ENCODE peak calls at places on chromosomes 6 and 20, in six cellular contexts. S is neural progenitor cell, Q is GM12878, F is cardiac muscle cell, X is trophoblast cell, N is upper lobe of left lung. G is an unnamed sample. For H3K4me1, the result is how much of the 10 kb centered on the place peaks cover.

GRCh38 chr20:5136096-5136495 is 9.3 kb downstream of the CDS2 start:
- DNase-seq in S (peak), Q (no peak), F (no peak), X (peak), N (no peak), G (no peak)

GRCh38 chr6:78598966-78599365 is 268.4 kb upstream of the IRAK1BP1 start:
- DNase-seq in S (no peak), Q (no peak), F (peak), X (peak), N (no peak), G (peak)

GRCh38 chr6:35973670-35974222 is 50.7 kb downstream of the SLC26A8 start:
- DNase-seq in S (no peak), Q (peak), F (no peak), X (peak), N (no peak), G (no peak)

GRCh38 chr6:112227411-112227810 is 27.0 kb downstream of the LAMA4 start:
- DNase-seq in S (no peak), Q (no peak), F (no peak), X (no peak), N (no peak), G (no peak)

GRCh38 chr20:48198951-48199431 is 413.7 kb upstream of the SULF2 start:
- DNase-seq in S (no peak), Q (no peak), F (peak), X (peak), N (no peak), G (no peak)

GRCh38 chr6:80605165-80605989 is 498.9 kb downstream of the BCKDHB start:
- DNase-seq in S (peak), Q (no peak), F (peak), X (peak), N (no peak), G (no peak)

GRCh38 chr20:51327251-51327841 is 215.2 kb downstream of the NFATC2 start:
- DNase-seq in S (no peak), Q (no peak), F (peak), X (no peak), N (no peak), G (no peak)

GRCh38 chr6:113782641-113783040 is 74.5 kb upstream of the MARCKS start:
- DNase-seq in S (no peak), Q (no peak), F (no peak), X (no peak), N (no peak), G (no peak)

GRCh38 chr6:131909408-131910218 is 41.6 kb downstream of the CCN2 start:
- DNase-seq in S (peak), Q (no peak), F (peak), X (peak), N (peak), G (no peak)

GRCh38 chr6:53233309-53233708 is 84.7 kb upstream of the GCM1 start:
- DNase-seq in S (no peak), Q (no peak), F (no peak), X (no peak), N (no peak), G (no peak)

GRCh38 chr6:27297857-27298730 is 14.0 kb downstream of the POM121L2 start:
- DNase-seq in S (peak), Q (no peak), F (peak), X (peak), N (no peak), G (no peak)

GRCh38 chr6:94377835-94378234 is 958.5 kb upstream of the EPHA7 start:
- DNase-seq in S (no peak), Q (no peak), F (no peak), X (no peak), N (no peak), G (no peak)

GRCh38 chr6:36268478-36269248 is 1.2 kb upstream of the PNPLA1 start:
- DNase-seq in S (no peak), Q (no peak), F (peak), X (peak), N (no peak), G (no peak)

GRCh38 chr20:13296070-13296469 is 75.0 kb downstream of the ISM1 start:
- DNase-seq in S (no peak), Q (no peak), F (no peak), X (no peak), N (no peak), G (no peak)

GRCh38 chr6:36616888-36617521 is 22.8 kb downstream of the SRSF3 start:
- DNase-seq in S (no peak), Q (no peak), F (no peak), X (peak), N (peak), G (peak)

GRCh38 chr6:116888732-116889360 is 11.8 kb downstream of the RFX6 start:
- DNase-seq in S (no peak), Q (no peak), F (no peak), X (no peak), N (no peak), G (no peak)

GRCh38 chr6:103456652-103457051 is 1403.1 kb downstream of the HACE1 start:
- DNase-seq in S (no peak), Q (no peak), F (no peak), X (no peak), N (no peak), G (no peak)

GRCh38 chr6:164108869-164109769 is 694.6 kb downstream of the QKI start:
- DNase-seq in S (no peak), Q (no peak), F (peak), X (peak), N (peak), G (no peak)

GRCh38 chr20:8156603-8157079 is 24.6 kb downstream of the PLCB1 start:
- DNase-seq in S (no peak), Q (peak), F (no peak), X (no peak), N (no peak), G (no peak)
- H3K4me1 ChIP-seq in S (under half), Q (under half), F (under half), X (under half), N (under half), G (under half)

DNA sequence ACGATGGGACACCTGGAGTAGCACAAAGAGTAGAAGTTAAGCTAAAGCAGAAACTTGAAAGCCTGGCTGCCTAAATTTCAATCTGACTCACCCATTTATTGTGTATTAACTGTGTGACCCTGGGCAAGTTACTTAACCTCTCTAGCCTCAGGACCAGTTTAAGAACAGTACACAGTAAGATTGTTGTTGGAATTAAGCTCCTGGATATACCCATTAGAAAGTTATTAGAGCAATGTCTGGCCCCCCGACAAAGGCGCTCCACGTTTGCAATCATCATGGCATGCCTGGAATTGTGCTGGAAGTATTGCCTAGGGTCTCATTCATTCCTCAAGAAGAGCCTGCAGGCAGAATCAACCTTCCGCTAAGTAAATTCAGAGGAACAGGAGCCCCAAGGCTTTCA is 1.4 kb downstream of the SDC4 start:
- DNase-seq in S (no peak), Q (no peak), F (no peak), X (peak), N (no peak), G (no peak)
- H3K27ac ChIP-seq in S (no peak), Q (no peak), F (peak), X (peak), N (peak), G (peak)

GRCh38 chr6:167119680-167120556 is 3.0 kb upstream of the CCR6 start:
- DNase-seq in S (no peak), Q (no peak), F (no peak), X (no peak), N (no peak), G (no peak)
- H3K4me1 ChIP-seq in S (under half), Q (half or more), F (under half), X (under half), N (under half), G (under half)

DNA sequence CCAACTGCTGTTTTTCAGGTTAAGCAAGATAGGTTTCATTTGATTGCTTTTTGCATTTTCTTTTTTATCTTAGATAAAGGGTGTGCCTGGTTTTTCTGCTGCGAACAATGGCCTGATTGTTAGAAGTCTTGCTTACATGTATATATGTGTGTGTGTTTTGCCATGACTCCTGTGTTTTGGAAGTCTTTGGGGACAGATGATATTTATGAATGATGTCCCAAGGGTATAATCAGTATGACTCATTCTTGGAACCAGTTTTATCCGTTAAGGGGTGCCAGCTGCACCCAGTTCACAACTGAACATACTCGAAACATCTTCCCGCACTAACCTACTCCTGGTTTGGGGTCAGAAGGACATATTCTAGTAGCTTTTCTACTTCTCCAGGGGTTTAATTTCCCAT is 230.1 kb upstream of the SUPT3H start:
- DNase-seq in S (no peak), Q (no peak), F (peak), X (no peak), N (no peak), G (peak)
- H3K27ac ChIP-seq in S (no peak), Q (no peak), F (no peak), X (no peak), N (no peak), G (peak)

DNA sequence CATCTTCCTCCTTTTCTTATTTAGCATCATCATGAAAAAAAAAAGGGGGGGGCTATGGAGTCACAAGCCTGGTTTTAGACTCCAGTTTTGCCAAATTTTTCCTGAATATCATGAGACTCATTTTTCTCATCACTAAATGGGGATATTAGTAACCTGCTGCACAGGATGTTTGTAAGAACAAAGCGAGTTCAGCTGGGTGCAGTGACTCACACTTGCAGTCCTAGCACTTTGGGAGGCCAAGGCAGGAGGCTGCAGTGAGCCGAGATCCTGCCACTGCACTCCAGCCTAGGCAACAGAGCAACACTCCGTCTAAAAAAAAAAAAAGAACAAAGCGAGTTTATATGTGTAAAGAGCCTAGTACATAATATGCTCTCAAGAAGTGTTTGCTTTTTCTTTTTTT is 82.8 kb downstream of the TFAP2A start:
- DNase-seq in S (no peak), Q (no peak), F (no peak), X (peak), N (no peak), G (no peak)
- H3K4me1 ChIP-seq in S (under half), Q (under half), F (under half), X (under half), N (under half), G (under half)

GRCh38 chr6:85421963-85422362 is 27.9 kb upstream of the NT5E start:
- DNase-seq in S (no peak), Q (no peak), F (no peak), X (peak), N (no peak), G (no peak)
- H3K27ac ChIP-seq in S (no peak), Q (no peak), F (no peak), X (no peak), N (no peak), G (no peak)

GRCh38 chr6:44116643-44117382 is 10.4 kb downstream of the MRPL14 start:
- DNase-seq in S (no peak), Q (no peak), F (peak), X (peak), N (no peak), G (no peak)
- H3K4me1 ChIP-seq in S (under half), Q (under half), F (under half), X (under half), N (under half), G (half or more)

GRCh38 chr20:49983123-49983847 is 505 bp downstream of the SNAI1 start:
- DNase-seq in S (peak), Q (no peak), F (no peak), X (peak), N (no peak), G (no peak)

GRCh38 chr20:49985617-49986016 is 2.8 kb downstream of the SNAI1 start:
- DNase-seq in S (no peak), Q (no peak), F (no peak), X (no peak), N (no peak), G (no peak)

GRCh38 chr20:49983848-49984408 is 1.1 kb downstream of the SNAI1 start:
- DNase-seq in S (no peak), Q (no peak), F (peak), X (peak), N (no peak), G (no peak)

GRCh38 chr20:49985157-49985556 is 2.4 kb downstream of the SNAI1 start:
- DNase-seq in S (no peak), Q (no peak), F (no peak), X (no peak), N (no peak), G (no peak)

GRCh38 chr20:49984426-49985153 is 1.8 kb downstream of the SNAI1 start:
- DNase-seq in S (no peak), Q (no peak), F (no peak), X (no peak), N (no peak), G (no peak)
- H3K27ac ChIP-seq in S (no peak), Q (no peak), F (no peak), X (no peak), N (peak), G (no peak)

DNA sequence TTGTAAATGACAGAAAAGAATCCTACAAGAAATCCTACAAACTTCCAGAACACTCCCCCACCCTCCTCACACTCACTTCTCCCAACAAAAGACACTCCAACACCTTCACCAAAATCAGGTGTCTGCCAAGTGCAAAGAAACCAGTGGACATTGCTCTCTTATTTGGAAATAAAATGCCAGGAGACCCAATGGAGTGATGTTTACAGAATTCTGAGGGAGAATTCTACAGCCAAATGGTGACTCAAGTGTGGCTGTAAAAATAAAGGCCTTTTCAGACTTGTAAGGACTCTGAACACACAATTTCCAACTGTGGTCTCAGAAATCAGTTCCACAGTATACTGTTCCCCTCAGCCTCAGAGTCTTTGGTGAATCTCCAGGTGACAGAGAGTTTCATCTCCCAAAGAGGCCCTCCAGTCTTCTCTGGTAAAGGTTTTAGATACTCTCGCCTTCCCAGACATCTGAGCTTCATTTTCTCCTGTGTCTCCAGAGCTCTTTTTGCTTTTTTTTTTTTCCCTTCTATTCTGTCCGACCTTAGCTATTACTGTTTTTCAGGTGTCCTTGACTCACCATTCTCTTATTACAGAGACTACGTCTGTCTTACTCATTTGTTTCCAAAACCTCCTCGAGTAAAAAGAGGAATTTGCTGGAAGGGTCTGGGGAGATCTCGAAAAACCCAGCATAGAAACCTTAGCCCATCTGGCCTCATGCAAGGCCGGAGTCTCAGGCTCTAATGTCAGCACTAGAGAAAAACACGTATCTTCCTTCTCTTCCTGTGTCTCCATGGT is 109.4 kb upstream of the CARMIL1 start:
- DNase-seq in S (no peak), Q (no peak), F (no peak), X (peak), N (no peak), G (no peak)
- H3K4me1 ChIP-seq in S (under half), Q (under half), F (under half), X (under half), N (under half), G (under half)

G was measured in keratinocyte.